ENCODE peak calls at places on chromosomes 3 and 15, in ten cellular contexts. Q is substantia nigra; X is NCI-H2029 treated with DMSO at 0.1 percent for 48 hours; V is CD4-positive, alpha-beta T cell; L is foreskin fibroblast; Z is NCI-H446; A is IMR-90; G is NCI-H524; F is effector CD8-positive, alpha-beta T cell; S is HFFc6. J is an unnamed sample.

GRCh38 chr3:150544040-150544439 is 2.3 kb downstream of the SERP1 start:
- DNase-seq in F (no peak), X (no peak), G (no peak), Q (no peak), L (peak), S (peak), Z (no peak), V (no peak), A (peak), J (no peak)

GRCh38 chr15:52727825-52728224 is 48.6 kb upstream of the ATOSA start:
- DNase-seq in A (no peak), L (no peak), X (no peak), V (no peak), Z (no peak), Q (no peak), G (no peak), S (no peak), F (no peak), J (no peak)

GRCh38 chr3:15797600-15798303 is at the start of gene ANKRD28:
- DNase-seq in F (no peak), Z (peak), L (peak), Q (no peak), A (peak), G (no peak), S (peak), X (no peak), V (no peak), J (no peak)

GRCh38 chr15:90886291-90886614 is 1.9 kb downstream of the FES start:
- DNase-seq in L (no peak), S (no peak), A (no peak), X (no peak), G (no peak), F (no peak), Z (no peak), Q (no peak), V (no peak), J (no peak)

GRCh38 chr3:44058022-44058867 is 183.4 kb upstream of the TOPAZ1 start:
- DNase-seq in Q (no peak), G (no peak), Z (no peak), S (peak), A (peak), V (no peak), X (peak), L (peak), F (no peak), J (peak)

GRCh38 chr3:79019924-79020173 is 747.9 kb downstream of the ROBO1 start:
- DNase-seq in V (no peak), F (no peak), G (no peak), Q (no peak), X (no peak), S (no peak), Z (no peak), A (no peak), L (no peak), J (no peak)

GRCh38 chr15:37289109-37289765 is 188.9 kb upstream of the MEIS2 start:
- DNase-seq in Q (no peak), A (peak), Z (peak), V (no peak), G (peak), S (peak), F (no peak), X (no peak), L (peak), J (no peak)

GRCh38 chr15:100686021-100686724 is 83.8 kb downstream of the ASB7 start:
- DNase-seq in L (peak), A (no peak), X (no peak), G (no peak), V (no peak), S (no peak), Q (no peak), F (no peak), Z (no peak), J (no peak)

GRCh38 chr15:87744815-87745214 is 511.7 kb downstream of the NTRK3 start:
- DNase-seq in A (no peak), Z (no peak), X (no peak), Q (no peak), S (no peak), G (no peak), F (no peak), L (no peak), V (no peak), J (no peak)

GRCh38 chr3:99472385-99472784 is 166.0 kb upstream of the COL8A1 start:
- DNase-seq in V (no peak), F (no peak), X (no peak), L (peak), Z (peak), G (no peak), S (no peak), Q (no peak), A (no peak), J (peak)

GRCh38 chr3:195760345-195760983 is 39.7 kb downstream of the MUC20 start:
- DNase-seq in X (no peak), G (no peak), L (no peak), S (no peak), F (no peak), Q (peak), Z (peak), V (no peak), A (no peak), J (peak)

GRCh38 chr3:109548192-109548938 is 211.0 kb upstream of the DPPA4 start:
- DNase-seq in Q (no peak), A (peak), F (no peak), S (no peak), L (no peak), Z (no peak), X (no peak), V (no peak), G (peak), J (no peak)

GRCh38 chr3:13539285-13539625 is 9.7 kb upstream of the FBLN2 start:
- DNase-seq in F (no peak), L (peak), S (peak), Z (no peak), V (no peak), X (no peak), G (no peak), A (peak), Q (no peak), J (no peak)

GRCh38 chr15:70559223-70559823 is 204.0 kb downstream of the UACA start:
- DNase-seq in V (peak), F (peak), X (no peak), A (peak), Z (no peak), S (peak), G (no peak), Q (no peak), L (peak), J (no peak)

GRCh38 chr3:100912976-100913375 is 80.2 kb downstream of the ABI3BP start:
- DNase-seq in X (no peak), V (no peak), Z (no peak), A (no peak), L (no peak), Q (no peak), F (no peak), G (no peak), S (no peak), J (no peak)

GRCh38 chr15:44289352-44289790 is 852 bp downstream of the GOLM2 start:
- DNase-seq in X (no peak), G (peak), V (no peak), Q (no peak), A (no peak), S (peak), Z (no peak), L (peak), F (no peak), J (no peak)

GRCh38 chr3:124351430-124352142 is 359.7 kb upstream of the ROPN1 start:
- DNase-seq in Q (peak), L (peak), Z (peak), A (peak), G (peak), S (peak), F (no peak), V (no peak), X (peak), J (peak)

GRCh38 chr3:141402476-141403171 is 34.3 kb downstream of the ZBTB38 start:
- DNase-seq in X (no peak), G (no peak), A (peak), S (peak), Z (peak), Q (no peak), L (peak), V (peak), F (peak), J (peak)

GRCh38 chr15:46170326-46170725 is 535.5 kb downstream of the SQOR start:
- DNase-seq in Q (no peak), V (no peak), F (no peak), X (no peak), A (no peak), S (no peak), G (no peak), L (no peak), Z (no peak), J (no peak)

GRCh38 chr3:194756460-194757355 is 71.0 kb downstream of the FAM43A start:
- DNase-seq in Q (peak), V (no peak), S (no peak), A (no peak), X (peak), Z (no peak), L (no peak), F (no peak), G (no peak), J (peak)

GRCh38 chr3:179973931-179974361 is 62.8 kb downstream of the PEX5L start:
- DNase-seq in V (no peak), X (no peak), L (no peak), F (no peak), Z (no peak), G (peak), Q (peak), A (no peak), S (no peak), J (no peak)